ENCODE peak calls at places on chromosomes 7 and 10, in nine cellular contexts. H is left lobe of liver; I is HT1080; L is activated gamma-delta T cell; Q is CD8-positive, alpha-beta memory T cell; W is neuronal stem cell; G is Panc1; K is posterior cingulate gyrus; V is NCI-H1105. F is an unnamed sample.
A peak's percentile ranks its signal among the peaks of the same experiment; 100 is the strongest.

GRCh38 chr10:33552290-33552689 is 217.8 kb upstream of the NRP1 start:
- DNase-seq in K (no peak), W (no peak), G (no peak), I (no peak), V (no peak), L (no peak), H (no peak), Q (no peak), F (no peak)

GRCh38 chr7:27180431-27181175 is 4.4 kb downstream of the HOXA11 start:
- DNase-seq in K (peak; percentile 61), G (no peak), L (no peak), Q (no peak), I (no peak), H (no peak), V (no peak), W (no peak), F (no peak)

GRCh38 chr7:140638311-140638791 is 2.3 kb downstream of the DENND2A start:
- DNase-seq in Q (no peak), K (no peak), L (no peak), W (no peak), V (no peak), I (no peak), G (no peak), H (no peak), F (no peak)

GRCh38 chr10:101458869-101459268 is 104.9 kb downstream of the BTRC start:
- DNase-seq in W (no peak), I (no peak), K (no peak), G (no peak), H (no peak), L (no peak), V (no peak), Q (no peak), F (no peak)

GRCh38 chr7:137789215-137789899 is 57.4 kb downstream of the DGKI start:
- DNase-seq in H (no peak), G (no peak), W (no peak), Q (no peak), V (peak; percentile 43), L (no peak), I (no peak), K (no peak), F (no peak)

GRCh38 chr10:52451817-52452216 is 137.7 kb downstream of the DKK1 start:
- DNase-seq in V (no peak), G (no peak), K (no peak), W (no peak), Q (no peak), H (no peak), I (peak; percentile 51), L (no peak), F (no peak)

GRCh38 chr10:11163990-11164805 is 146.5 kb downstream of the CELF2 start:
- DNase-seq in I (no peak), V (no peak), K (peak; percentile 85), W (peak; percentile 63), H (no peak), Q (no peak), G (no peak), L (no peak), F (no peak)

GRCh38 chr10:53786236-53786635 is 1013.7 kb upstream of the MBL2 start:
- DNase-seq in V (no peak), G (no peak), K (no peak), L (no peak), Q (no peak), I (peak; percentile 7), W (no peak), H (no peak), F (no peak)

GRCh38 chr10:119409906-119410305 is 132.6 kb downstream of the RGS10 start:
- DNase-seq in V (no peak), I (no peak), L (no peak), K (no peak), W (no peak), Q (no peak), G (no peak), H (peak; percentile 69), F (no peak)

GRCh38 chr10:88858493-88858892 is 6.8 kb upstream of the ANKRD22 start:
- DNase-seq in I (no peak), V (no peak), W (no peak), H (no peak), G (no peak), Q (no peak), L (no peak), K (no peak), F (no peak)

GRCh38 chr10:101292194-101293006 is 61.6 kb upstream of the BTRC start:
- DNase-seq in H (no peak), L (no peak), W (no peak), K (peak; percentile 86), G (no peak), V (peak; percentile 60), Q (no peak), I (no peak), F (no peak)

GRCh38 chr7:44229546-44230105 is 28.8 kb downstream of the YKT6 start:
- DNase-seq in Q (no peak), G (no peak), K (no peak), V (no peak), W (no peak), L (no peak), I (no peak), H (no peak), F (no peak)

GRCh38 chr10:79547973-79548372 is 12.2 kb downstream of the SFTPA2 start:
- DNase-seq in V (no peak), G (no peak), W (no peak), Q (no peak), H (no peak), I (no peak), K (no peak), L (no peak), F (no peak)

GRCh38 chr10:98170249-98171117 is 36.0 kb downstream of the R3HCC1L start:
- DNase-seq in W (peak; percentile 59), H (no peak), G (peak; percentile 53), I (peak; percentile 55), L (no peak), V (no peak), Q (no peak), K (no peak), F (no peak)

GRCh38 chr7:9945131-9945530 is 1028.5 kb upstream of the PHF14 start:
- DNase-seq in L (no peak), I (no peak), Q (no peak), G (no peak), K (no peak), H (no peak), W (no peak), V (peak; percentile 70), F (no peak)

GRCh38 chr7:130314305-130314704 is 21.3 kb downstream of the CPA4 start:
- DNase-seq in K (no peak), H (no peak), W (no peak), Q (no peak), V (no peak), L (no peak), G (no peak), I (no peak), F (no peak)

GRCh38 chr7:90345548-90346319 is 782 bp upstream of the GTPBP10 start:
- DNase-seq in V (no peak), G (no peak), I (peak; percentile 42), H (no peak), W (no peak), L (no peak), K (no peak), Q (peak; percentile 5), F (peak; percentile 66)

GRCh38 chr10:102782698-102783540 is 39.2 kb downstream of the WBP1L start:
- DNase-seq in G (no peak), I (no peak), W (no peak), H (peak; percentile 80), Q (no peak), L (no peak), V (no peak), K (no peak), F (no peak)

GRCh38 chr7:64559206-64559605 is 3.7 kb downstream of the ZNF680 start:
- DNase-seq in V (no peak), L (no peak), H (no peak), K (peak; percentile 82), G (no peak), W (no peak), I (no peak), Q (no peak), F (no peak)

GRCh38 chr7:100865971-100866720 is 1.0 kb upstream of the TRIP6 start:
- DNase-seq in V (peak; percentile 77), I (peak; percentile 81), L (no peak), Q (no peak), W (no peak), H (peak; percentile 78), G (no peak), K (peak; percentile 97), F (no peak)

GRCh38 chr10:97127960-97128850 is 57.6 kb downstream of the SLIT1 start:
- DNase-seq in H (no peak), V (no peak), G (no peak), Q (no peak), K (peak; percentile 90), I (peak; percentile 27), W (no peak), L (no peak), F (no peak)